ENCODE peak calls at places on chromosomes 11 and 22, in five cellular contexts. E is MM.1S, V is fibroblast of lung, L is K562, S is HCT116. B is an unnamed sample.

GRCh38 chr11:77151804-77152513 is 23.9 kb downstream of the MYO7A start:
- DNase-seq in E (no peak), V (peak; percentile 72), L (no peak), S (no peak), B (no peak)

GRCh38 chr11:17386331-17387084 is 2.0 kb downstream of the KCNJ11 start:
- DNase-seq in E (peak; percentile 78), V (peak; percentile 12), L (peak; percentile 81), S (peak; percentile 18), B (peak; percentile 69)

GRCh38 chr11:134757633-134758032 is 345.6 kb upstream of the B3GAT1 start:
- DNase-seq in E (no peak), V (no peak), L (no peak), S (no peak), B (no peak)

GRCh38 chr11:103051158-103051801 is 40.7 kb downstream of the DCUN1D5 start:
- DNase-seq in E (no peak), V (peak; percentile 76), L (no peak), S (no peak), B (no peak)

GRCh38 chr11:111435046-111435698 is 56.1 kb upstream of the POU2AF1 start:
- DNase-seq in E (no peak), V (no peak), L (no peak), S (no peak), B (no peak)

GRCh38 chr11:76330651-76331050 is 50.3 kb downstream of the THAP12 start:
- DNase-seq in E (no peak), V (no peak), L (no peak), S (no peak), B (no peak)

GRCh38 chr22:48802576-48802975 is 1025.1 kb downstream of the BRD1 start:
- DNase-seq in E (no peak), V (no peak), L (no peak), S (no peak), B (no peak)

GRCh38 chr11:35487532-35488078 is 37.8 kb downstream of the PAMR1 start:
- DNase-seq in E (no peak), V (peak; percentile 69), L (peak; percentile 27), S (peak; percentile 22), B (peak; percentile 83)

GRCh38 chr22:41267958-41268357 is 18.0 kb downstream of the RANGAP1 start:
- DNase-seq in E (no peak), V (no peak), L (no peak), S (no peak), B (no peak)

GRCh38 chr22:49243965-49244364 is 583.7 kb downstream of the BRD1 start:
- DNase-seq in E (no peak), V (no peak), L (no peak), S (no peak), B (no peak)

GRCh38 chr11:44913502-44913901 is 37.2 kb downstream of the TP53I11 start:
- DNase-seq in E (no peak), V (no peak), L (no peak), S (no peak), B (no peak)

GRCh38 chr11:61659413-61660196 is 20.6 kb upstream of the DAGLA start:
- DNase-seq in E (no peak), V (no peak), L (no peak), S (no peak), B (no peak)

GRCh38 chr11:115761348-115761747 is 257.1 kb upstream of the CADM1 start:
- DNase-seq in E (no peak), V (no peak), L (no peak), S (no peak), B (no peak)

GRCh38 chr11:87851234-87851633 is 324.0 kb downstream of the RAB38 start:
- DNase-seq in E (no peak), V (peak; percentile 69), L (no peak), S (no peak), B (no peak)

GRCh38 chr22:49995059-49995412 is 17.5 kb downstream of the IL17REL start:
- DNase-seq in E (no peak), V (no peak), L (no peak), S (no peak), B (no peak)

GRCh38 chr22:33513388-33514336 is 406.6 kb downstream of the LARGE1 start:
- DNase-seq in E (no peak), V (peak; percentile 16), L (no peak), S (no peak), B (no peak)

GRCh38 chr11:34501500-34501899 is 12.1 kb downstream of the ELF5 start:
- DNase-seq in E (no peak), V (peak; percentile 98), L (no peak), S (no peak), B (peak; percentile 26)

GRCh38 chr11:100861221-100861620 is 174.1 kb downstream of the ARHGAP42 start:
- DNase-seq in E (no peak), V (no peak), L (peak; percentile 10), S (no peak), B (no peak)

GRCh38 chr11:67416416-67417335 is 1.2 kb downstream of the CARNS1 start:
- DNase-seq in E (no peak), V (no peak), L (no peak), S (no peak), B (no peak)

GRCh38 chr11:62547691-62548281 is 1.2 kb upstream of the AHNAK start:
- DNase-seq in E (no peak), V (peak; percentile 40), L (no peak), S (no peak), B (peak; percentile 29)

GRCh38 chr11:113690619-113691569 is 15.2 kb downstream of the TMPRSS5 start:
- DNase-seq in E (no peak), V (peak; percentile 88), L (peak; percentile 93), S (peak; percentile 76), B (peak; percentile 76)

DNA sequence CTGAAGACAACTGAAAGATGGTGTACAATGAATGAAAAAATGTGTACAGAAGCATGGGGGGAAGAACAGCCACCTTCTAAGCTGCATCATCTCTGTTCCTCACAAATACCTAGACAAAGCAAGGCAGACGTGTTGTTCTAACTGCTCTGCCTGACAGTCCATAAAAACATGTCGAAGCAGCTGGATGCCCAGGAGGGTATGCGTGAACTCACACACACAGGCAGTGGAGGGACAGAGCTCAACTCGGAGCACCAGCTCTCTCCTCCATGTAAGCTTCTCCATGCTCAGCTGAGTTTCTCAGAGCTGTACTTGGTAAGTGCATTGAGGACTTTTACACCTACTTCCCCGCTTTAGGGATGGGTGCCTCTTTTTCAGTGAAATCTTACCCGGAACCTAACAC is 327.5 kb downstream of the CTTN start:
- DNase-seq in E (no peak), V (no peak), L (no peak), S (no peak), B (no peak)
- H3K9me3 ChIP-seq in E (no peaks in the 10 kb centered on the region), V (no peaks in the 10 kb centered on the region), L (no peaks in the 10 kb centered on the region), S (no peaks in the 10 kb centered on the region), B (no peaks in the 10 kb centered on the region)

GRCh38 chr22:45977551-45978274 is 751 bp upstream of the WNT7B start:
- DNase-seq in E (no peak), V (no peak), L (no peak), S (no peak), B (peak; percentile 77)

GRCh38 chr22:45980776-45981175 is 3.8 kb upstream of the WNT7B start:
- DNase-seq in E (no peak), V (no peak), L (no peak), S (no peak), B (no peak)

GRCh38 chr22:45977003-45977395 is at the start of gene WNT7B:
- DNase-seq in E (peak; percentile 37), V (no peak), L (peak; percentile 17), S (peak; percentile 33), B (peak; percentile 72)

GRCh38 chr22:45976351-45977002 is 485 bp downstream of the WNT7B start:
- DNase-seq in E (no peak), V (no peak), L (no peak), S (no peak), B (peak; percentile 44)

GRCh38 chr22:45978275-45978713 is 1.3 kb upstream of the WNT7B start:
- DNase-seq in E (no peak), V (no peak), L (no peak), S (no peak), B (no peak)
- TF ChIP-seq EZH2 in E (no peak), V (no peak), L (no peak), S (no peak), B (peak; percentile 84)

GRCh38 chr11:118042126-118042525 is 34.8 kb upstream of the TMPRSS4 start:
- DNase-seq in E (no peak), V (no peak), L (no peak), S (no peak), B (no peak)
- H3K9me3 ChIP-seq in E (no peaks in the 10 kb centered on the region), V (no peaks in the 10 kb centered on the region), L (no peaks in the 10 kb centered on the region), S (no peaks in the 10 kb centered on the region), B (no peaks in the 10 kb centered on the region)

GRCh38 chr11:1546077-1546535 is 26.0 kb downstream of the DUSP8 start:
- DNase-seq in E (no peak), V (no peak), L (no peak), S (no peak), B (no peak)

GRCh38 chr11:1543606-1544263 is 28.3 kb downstream of the DUSP8 start:
- DNase-seq in E (no peak), V (no peak), L (no peak), S (no peak), B (no peak)

GRCh38 chr11:1545432-1545831 is 26.6 kb downstream of the DUSP8 start:
- DNase-seq in E (no peak), V (no peak), L (no peak), S (no peak), B (no peak)

GRCh38 chr11:1546536-1547466 is 25.3 kb downstream of the DUSP8 start:
- DNase-seq in E (peak; percentile 33), V (peak; percentile 23), L (peak; percentile 63), S (no peak), B (peak; percentile 87)

DNA sequence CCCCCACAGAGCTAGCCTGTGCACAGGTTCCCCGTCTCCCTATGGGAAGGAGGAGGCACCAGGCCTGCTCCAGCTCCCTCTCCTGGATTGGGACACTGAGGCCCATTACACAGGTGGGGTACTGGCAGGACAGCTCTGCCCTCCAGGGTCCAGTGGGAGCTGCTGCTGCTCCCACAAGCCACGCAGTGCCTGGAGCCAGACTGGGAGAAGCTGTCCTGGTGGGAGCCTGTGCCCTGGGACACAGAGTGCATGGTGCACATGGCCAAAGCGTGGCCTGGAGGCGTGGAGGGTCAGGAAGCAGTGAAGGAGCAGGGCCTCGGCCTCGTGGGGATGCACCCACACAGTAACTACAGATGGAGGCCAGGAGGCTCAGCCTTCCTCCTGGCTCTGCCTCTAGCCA is 27.5 kb downstream of the DUSP8 start:
- DNase-seq in E (no peak), V (no peak), L (no peak), S (no peak), B (no peak)
- TF ChIP-seq EZH2 in E (no peak), V (peak; percentile 12), L (no peak), S (no peak), B (no peak)